ENCODE peak calls at places on chromosomes 11 and 22, in seven cellular contexts. B is GM12892, G is ovary, Q is adrenal gland, K is Peyer's patch, A is upper lobe of left lung, Y is K562. C is an unnamed sample.
A peak's percentile ranks its signal among the peaks of the same experiment; 100 is the strongest.

GRCh38 chr11:19511413-19512183 is 201.0 kb upstream of the NAV2 start:
- DNase-seq in B (no peak), G (no peak), Q (peak; percentile 49), K (no peak), A (peak; percentile 45), Y (no peak), C (no peak)

GRCh38 chr11:8338138-8338537 is 74.5 kb upstream of the LMO1 start:
- DNase-seq in B (peak; percentile 64), G (no peak), Q (peak; percentile 66), K (peak; percentile 68), A (no peak), Y (peak; percentile 60), C (peak; percentile 20)

GRCh38 chr11:35144103-35144741 is 5.3 kb downstream of the CD44 start:
- DNase-seq in B (peak; percentile 47), G (no peak), Q (no peak), K (peak; percentile 87), A (no peak), Y (no peak), C (no peak)

GRCh38 chr11:5737091-5737490 is 843 bp downstream of the OR56B1 start:
- DNase-seq in B (no peak), G (no peak), Q (no peak), K (no peak), A (no peak), Y (no peak), C (no peak)

GRCh38 chr22:24985824-24986214 is 33.3 kb downstream of the KIAA1671 start:
- DNase-seq in B (no peak), G (no peak), Q (peak; percentile 92), K (no peak), A (no peak), Y (no peak), C (no peak)

GRCh38 chr11:45798793-45799441 is 6.0 kb upstream of the SLC35C1 start:
- DNase-seq in B (no peak), G (no peak), Q (no peak), K (no peak), A (no peak), Y (no peak), C (peak; percentile 77)

GRCh38 chr11:62087694-62088093 is 36.1 kb upstream of the INCENP start:
- DNase-seq in B (no peak), G (no peak), Q (no peak), K (no peak), A (no peak), Y (no peak), C (no peak)

GRCh38 chr11:134228625-134229024 is 4.2 kb downstream of the VPS26B start:
- DNase-seq in B (no peak), G (no peak), Q (no peak), K (peak; percentile 81), A (no peak), Y (no peak), C (no peak)

GRCh38 chr22:45878051-45878764 is 98.8 kb downstream of the WNT7B start:
- DNase-seq in B (no peak), G (no peak), Q (peak; percentile 5), K (no peak), A (peak; percentile 73), Y (no peak), C (no peak)

GRCh38 chr22:48585916-48586798 is 1241.5 kb downstream of the BRD1 start:
- DNase-seq in B (no peak), G (no peak), Q (no peak), K (no peak), A (peak; percentile 35), Y (no peak), C (no peak)

GRCh38 chr11:15175780-15176179 is 61.1 kb downstream of the INSC start:
- DNase-seq in B (no peak), G (no peak), Q (no peak), K (no peak), A (peak; percentile 56), Y (no peak), C (no peak)

GRCh38 chr22:28328751-28329150 is 350.9 kb downstream of the TTC28 start:
- DNase-seq in B (no peak), G (no peak), Q (no peak), K (no peak), A (no peak), Y (no peak), C (no peak)

GRCh38 chr11:122656073-122656630 is 630 bp downstream of the UBASH3B start:
- DNase-seq in B (peak; percentile 42), G (peak; percentile 49), Q (peak; percentile 37), K (peak; percentile 64), A (peak; percentile 93), Y (peak; percentile 19), C (peak; percentile 64)

GRCh38 chr11:115222218-115222862 is 281.9 kb downstream of the CADM1 start:
- DNase-seq in B (peak; percentile 13), G (no peak), Q (no peak), K (no peak), A (no peak), Y (peak; percentile 2), C (no peak)

GRCh38 chr11:119371067-119371601 is 10.4 kb downstream of the USP2 start:
- DNase-seq in B (no peak), G (no peak), Q (no peak), K (no peak), A (no peak), Y (no peak), C (no peak)

GRCh38 chr11:125777309-125777708 is 1.3 kb downstream of the PATE2 start:
- DNase-seq in B (no peak), G (no peak), Q (no peak), K (no peak), A (no peak), Y (no peak), C (no peak)

GRCh38 chr11:79708319-79708928 is 267.6 kb upstream of the TENM4 start:
- DNase-seq in B (no peak), G (no peak), Q (peak; percentile 18), K (peak; percentile 51), A (no peak), Y (peak; percentile 3), C (peak; percentile 9)

GRCh38 chr22:46673677-46674236 is 53.6 kb downstream of the GRAMD4 start:
- DNase-seq in B (no peak), G (no peak), Q (no peak), K (no peak), A (peak; percentile 74), Y (no peak), C (no peak)

GRCh38 chr22:39612811-39613548 is 42.4 kb downstream of the CACNA1I start:
- DNase-seq in B (no peak), G (no peak), Q (no peak), K (no peak), A (no peak), Y (no peak), C (no peak)

GRCh38 chr11:120801801-120802689 is 221.9 kb upstream of the TBCEL start:
- DNase-seq in B (peak; percentile 41), G (peak; percentile 60), Q (peak; percentile 68), K (peak; percentile 79), A (no peak), Y (peak; percentile 60), C (peak; percentile 39)

GRCh38 chr11:65181569-65182257 is at the start of gene CAPN1:
- DNase-seq in B (peak; percentile 73), G (peak; percentile 84), Q (peak; percentile 90), K (peak; percentile 95), A (peak; percentile 92), Y (peak; percentile 98), C (peak; percentile 95)

GRCh38 chr11:65184146-65184545 is 2.4 kb downstream of the CAPN1 start:
- DNase-seq in B (no peak), G (no peak), Q (no peak), K (peak; percentile 39), A (no peak), Y (no peak), C (no peak)

GRCh38 chr11:65183201-65183891 is 1.6 kb downstream of the CAPN1 start:
- DNase-seq in B (no peak), G (no peak), Q (no peak), K (peak; percentile 72), A (no peak), Y (no peak), C (no peak)

GRCh38 chr11:65182258-65183170 is 786 bp downstream of the CAPN1 start:
- DNase-seq in B (no peak), G (peak; percentile 31), Q (peak; percentile 36), K (peak; percentile 68), A (peak; percentile 56), Y (peak; percentile 59), C (no peak)

DNA sequence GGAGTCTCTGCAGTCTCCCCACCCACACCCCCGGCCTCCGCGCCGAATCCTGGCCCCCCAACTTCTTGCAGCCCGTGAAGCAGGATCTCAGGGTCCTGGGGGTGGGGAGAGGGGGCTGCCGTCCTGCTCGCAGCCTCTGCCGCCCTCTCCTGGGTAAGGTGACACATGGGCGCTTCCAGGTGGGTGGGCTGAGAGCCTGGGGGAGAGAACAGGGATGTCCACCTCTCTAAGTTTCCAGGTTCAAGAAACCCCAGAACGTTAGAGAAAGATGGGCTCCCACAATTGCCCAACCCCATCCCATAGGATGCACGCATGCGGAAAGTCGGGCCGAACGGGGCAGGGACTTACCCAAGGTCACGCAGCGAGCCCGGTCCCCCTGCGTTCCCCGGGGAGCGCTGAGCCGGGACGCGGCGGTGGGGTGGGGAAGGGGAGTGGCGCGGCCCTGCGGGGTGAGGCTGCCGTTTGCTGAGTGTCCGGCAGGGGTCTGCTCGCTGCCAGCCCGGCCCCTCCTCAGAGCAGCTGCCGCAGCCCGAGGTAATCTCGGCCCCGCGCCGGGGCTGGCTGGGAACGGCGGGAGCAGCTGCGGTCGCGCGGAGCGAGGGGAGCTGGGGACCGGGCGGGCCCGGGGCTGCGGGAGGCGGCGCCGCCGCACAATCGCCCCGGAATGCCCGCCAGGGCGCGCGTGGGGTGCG is 705 bp upstream of the CAPN1 start:
- DNase-seq in B (peak; percentile 78), G (peak; percentile 56), Q (peak; percentile 68), K (peak; percentile 77), A (peak; percentile 93), Y (peak; percentile 73), C (peak; percentile 80)
- TF ChIP-seq POLR2A in B (no peak), G (no peak), Q (peak; percentile 23), K (peak; percentile 62), A (peak; percentile 42), Y (no peak), C (no peak)

GRCh38 chr11:73310076-73310475 is 2.0 kb downstream of the ARHGEF17 start:
- DNase-seq in B (no peak), G (no peak), Q (no peak), K (no peak), A (peak; percentile 76), Y (no peak), C (no peak)
- TF ChIP-seq POLR2A in B (no peak), G (no peak), Q (no peak), K (no peak), A (no peak), Y (no peak), C (no peak)

DNA sequence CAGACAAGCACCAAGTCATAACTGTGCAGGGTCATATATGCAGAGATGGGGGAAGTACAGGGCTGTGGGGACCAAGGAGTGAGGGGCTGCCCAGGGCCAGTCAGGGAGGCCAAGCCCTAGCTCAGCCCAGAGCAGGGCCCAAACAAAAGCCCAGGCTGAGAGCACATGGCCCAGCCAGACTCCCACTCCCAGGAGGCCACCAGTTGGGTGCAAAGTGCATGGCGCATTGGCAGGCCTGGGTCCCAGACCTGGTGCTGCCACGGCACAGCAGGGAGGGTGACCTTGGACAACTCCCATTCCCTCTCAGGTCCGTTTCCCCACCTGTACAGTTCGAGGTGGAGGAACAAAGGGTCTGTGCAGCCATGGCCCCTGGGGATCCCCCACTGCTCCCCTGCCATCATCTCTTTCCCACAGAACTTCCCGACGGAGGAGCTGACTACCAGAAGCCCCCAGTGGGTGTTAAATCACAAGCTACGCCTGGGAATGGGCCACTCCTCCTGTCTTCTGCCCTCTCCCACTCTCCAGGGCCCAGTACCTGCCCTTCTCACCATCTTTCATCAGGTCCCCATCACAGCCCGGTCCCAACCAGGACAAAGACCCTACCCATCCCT is 608 bp downstream of the NIPSNAP1 start:
- DNase-seq in B (peak; percentile 36), G (no peak), Q (no peak), K (no peak), A (no peak), Y (no peak), C (no peak)
- TF ChIP-seq POLR2A in B (no peak), G (no peak), Q (no peak), K (no peak), A (no peak), Y (no peak), C (no peak)

GRCh38 chr11:72006309-72007088 is 7.8 kb downstream of the IL18BP start:
- DNase-seq in B (no peak), G (no peak), Q (no peak), K (no peak), A (no peak), Y (no peak), C (no peak)
- TF ChIP-seq POLR2A in B (no peak), G (no peak), Q (no peak), K (no peak), A (no peak), Y (peak; percentile 38), C (no peak)